ENCODE peak calls at places on chromosomes 7 and 10, in ten cellular contexts. X is A549, F is WTC11, U is HCT116, I is SK-N-SH, E is K562, P is endothelial cell of umbilical vein, K is H1, T is HepG2, M is GM12878. Z is an unnamed sample.

GRCh38 chr7:120916116-120916515 is 34.5 kb upstream of the ING3 start:
- DNase-seq in T (no peak), E (no peak), P (no peak), U (no peak), F (no peak), K (no peak), I (no peak), X (no peak), M (no peak), Z (no peak)

GRCh38 chr7:74343281-74344127 is 54.3 kb downstream of the CLIP2 start:
- DNase-seq in P (peak), F (no peak), E (peak), K (no peak), M (no peak), T (no peak), I (no peak), X (peak), U (peak), Z (peak)

GRCh38 chr7:42016517-42016916 is 220.5 kb downstream of the GLI3 start:
- DNase-seq in X (no peak), P (no peak), I (no peak), K (no peak), M (no peak), F (no peak), U (no peak), E (no peak), T (no peak), Z (no peak)

GRCh38 chr7:1243964-1244416 is 11.3 kb downstream of the UNCX start:
- DNase-seq in K (no peak), E (no peak), X (no peak), P (no peak), U (no peak), I (no peak), M (no peak), T (no peak), F (no peak), Z (no peak)

GRCh38 chr7:3955751-3956696 is 655.0 kb downstream of the SDK1 start:
- DNase-seq in E (no peak), M (peak), T (no peak), P (peak), F (no peak), I (no peak), X (peak), K (no peak), U (no peak), Z (no peak)

GRCh38 chr7:2159176-2159520 is 73.6 kb downstream of the MAD1L1 start:
- DNase-seq in K (no peak), I (no peak), E (no peak), U (no peak), X (no peak), P (no peak), T (no peak), M (no peak), F (peak), Z (no peak)

GRCh38 chr10:49415109-49415508 is 19.2 kb upstream of the DRGX start:
- DNase-seq in U (no peak), P (no peak), M (no peak), I (no peak), E (no peak), X (no peak), K (no peak), T (no peak), F (no peak), Z (no peak)

GRCh38 chr7:124179641-124180040 is 146.8 kb upstream of the TMEM229A start:
- DNase-seq in U (no peak), I (no peak), M (no peak), K (no peak), X (no peak), E (no peak), P (no peak), F (no peak), T (no peak), Z (no peak)

GRCh38 chr7:1715671-1716074 is 45.6 kb downstream of the ELFN1 start:
- DNase-seq in T (no peak), K (no peak), P (no peak), U (no peak), E (no peak), X (no peak), I (no peak), F (no peak), M (no peak), Z (no peak)

GRCh38 chr10:7610651-7611389 is 55.9 kb downstream of the ITIH5 start:
- DNase-seq in I (no peak), P (no peak), M (no peak), E (no peak), K (no peak), T (no peak), X (no peak), U (peak), F (no peak), Z (no peak)

GRCh38 chr7:149813254-149814035 is 24.7 kb upstream of the ZNF862 start:
- DNase-seq in F (no peak), P (no peak), I (no peak), X (no peak), T (no peak), K (no peak), E (no peak), U (no peak), M (no peak), Z (no peak)

GRCh38 chr7:5528071-5528814 is 104.6 kb upstream of the TNRC18 start:
- DNase-seq in U (no peak), E (no peak), T (no peak), F (no peak), I (no peak), P (peak), X (peak), K (no peak), M (no peak), Z (no peak)

GRCh38 chr7:140672382-140673062 is at the start of gene ADCK2:
- DNase-seq in T (no peak), P (no peak), I (peak), K (no peak), E (peak), F (peak), M (no peak), U (no peak), X (peak), Z (peak)

GRCh38 chr7:155962191-155962967 is 150.1 kb upstream of the SHH start:
- DNase-seq in E (no peak), T (peak), M (peak), F (no peak), I (no peak), U (peak), X (peak), P (peak), K (no peak), Z (peak)

GRCh38 chr10:89217057-89217990 is 10.2 kb upstream of the CH25H start:
- DNase-seq in X (peak), I (peak), F (peak), T (peak), M (peak), U (peak), E (no peak), K (no peak), P (peak), Z (peak)

GRCh38 chr10:118682518-118682917 is 72.3 kb downstream of the CACUL1 start:
- DNase-seq in T (no peak), X (no peak), E (no peak), I (no peak), F (no peak), U (no peak), M (no peak), K (no peak), P (no peak), Z (no peak)

GRCh38 chr10:133257489-133258065 is 19.1 kb downstream of the ADAM8 start:
- DNase-seq in T (no peak), U (no peak), E (peak), F (peak), P (peak), M (no peak), X (peak), I (peak), K (no peak), Z (peak)
- TF ChIP-seq MAX in T (peak), U (peak), E (peak), F (peak), P (no peak), M (no peak), X (peak), I (no peak), K (peak), Z (peak)

GRCh38 chr10:3228610-3228945 is 56.0 kb upstream of the PITRM1 start:
- DNase-seq in F (no peak), U (no peak), M (no peak), X (no peak), E (no peak), T (no peak), K (no peak), P (no peak), I (no peak), Z (peak)

GRCh38 chr10:3235395-3235794 is 62.8 kb upstream of the PITRM1 start:
- DNase-seq in U (no peak), F (no peak), K (no peak), M (no peak), P (no peak), I (no peak), E (no peak), X (no peak), T (no peak), Z (no peak)

GRCh38 chr10:3229815-3230214 is 57.2 kb upstream of the PITRM1 start:
- DNase-seq in K (no peak), M (no peak), E (no peak), I (no peak), T (no peak), F (no peak), P (no peak), X (no peak), U (no peak), Z (no peak)

GRCh38 chr10:3233486-3233990 is 61.0 kb upstream of the PITRM1 start:
- DNase-seq in I (no peak), E (no peak), K (no peak), T (no peak), F (no peak), M (no peak), U (no peak), P (peak), X (no peak), Z (no peak)

GRCh38 chr10:3231951-3232730 is 59.6 kb upstream of the PITRM1 start:
- DNase-seq in E (no peak), F (no peak), K (no peak), T (no peak), M (no peak), I (no peak), X (no peak), P (no peak), U (no peak), Z (no peak)
- TF ChIP-seq CTCF in E (peak), F (no peak), K (no peak), T (no peak), M (no peak), I (peak), X (no peak), P (no peak), U (no peak), Z (no peak)

GRCh38 chr10:46531737-46532136 is 24.7 kb downstream of the GPRIN2 start:
- DNase-seq in K (no peak), E (no peak), U (no peak), I (no peak), X (peak), M (no peak), P (no peak), T (no peak), F (no peak), Z (no peak)
- TF ChIP-seq MAX in K (no peak), E (no peak), U (no peak), I (no peak), X (no peak), M (no peak), P (no peak), T (no peak), F (no peak), Z (no peak)

DNA sequence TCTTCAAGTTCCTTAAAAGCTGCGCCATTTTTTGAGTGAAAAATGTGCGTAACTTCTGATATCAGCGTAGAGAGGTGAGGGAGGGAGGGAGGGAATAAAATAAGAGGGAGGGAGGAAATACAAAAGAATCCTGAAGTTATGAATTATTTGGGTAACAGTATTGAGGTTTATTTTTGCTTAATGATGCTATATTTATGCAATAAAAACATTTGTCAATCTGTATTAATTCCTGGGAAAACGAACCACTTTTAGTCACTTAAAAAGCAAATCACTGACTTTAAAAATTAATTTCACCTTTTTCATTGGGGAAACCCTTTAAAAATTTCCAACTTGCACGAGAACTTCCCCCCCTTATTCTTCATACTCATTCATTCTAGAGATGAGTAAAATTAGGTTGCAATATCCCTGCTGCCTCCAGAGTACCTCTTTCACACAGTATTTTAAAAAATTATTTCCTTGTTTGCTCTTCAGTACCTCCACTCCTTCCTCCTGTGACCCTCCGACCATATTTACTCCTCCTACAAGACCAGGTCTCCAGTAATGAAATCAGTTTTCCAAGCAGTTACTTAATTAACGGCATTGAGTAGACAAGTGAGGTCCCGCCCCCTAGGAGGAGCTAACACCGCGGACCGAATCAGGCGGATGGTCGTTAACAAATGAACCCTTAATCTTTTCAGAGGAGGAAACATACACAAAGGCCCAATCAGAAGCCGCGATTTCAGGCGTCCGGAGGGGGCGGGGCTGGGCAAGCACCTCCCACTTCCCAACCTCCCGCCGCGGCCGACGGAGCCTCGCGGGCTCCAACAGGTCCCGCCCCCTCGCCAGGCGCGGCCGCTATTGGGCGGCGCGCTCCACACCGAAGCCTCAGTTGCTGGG is 521 bp upstream of the TRIM24 start:
- DNase-seq in M (peak), U (peak), X (peak), I (no peak), T (peak), E (peak), P (peak), F (peak), K (peak), Z (no peak)
- TF ChIP-seq CTCF in M (peak), U (no peak), X (no peak), I (peak), T (no peak), E (peak), P (no peak), F (no peak), K (no peak), Z (no peak)